ENCODE peak calls at places on chromosomes 3 and 15, in five cellular contexts. E is astrocyte, Q is ovary, O is kidney, T is tibial artery. C is an unnamed sample. For H3K9me3, the result is how much of the 10 kb centered on the place peaks cover.

GRCh38 chr15:43872416-43873020 is 45.7 kb downstream of the WDR76 start:
- DNase-seq in E (peak), Q (peak), O (no peak), T (no peak), C (no peak)

GRCh38 chr3:126394179-126394976 is at the start of gene CFAP100:
- DNase-seq in E (peak), Q (peak), O (no peak), T (peak), C (no peak)

GRCh38 chr3:86995537-86995936 is 4.6 kb upstream of the VGLL3 start:
- DNase-seq in E (peak), Q (no peak), O (no peak), T (no peak), C (no peak)

GRCh38 chr15:71567173-71567572 is 243.2 kb upstream of the NR2E3 start:
- DNase-seq in E (no peak), Q (no peak), O (no peak), T (no peak), C (no peak)

GRCh38 chr3:16802382-16802781 is 82.4 kb upstream of the PLCL2 start:
- DNase-seq in E (no peak), Q (no peak), O (no peak), T (no peak), C (no peak)

GRCh38 chr3:111299070-111299672 is 227.6 kb downstream of the NECTIN3 start:
- DNase-seq in E (peak), Q (no peak), O (no peak), T (no peak), C (no peak)

GRCh38 chr3:179608931-179609720 is 4.5 kb downstream of the NDUFB5 start:
- DNase-seq in E (no peak), Q (no peak), O (no peak), T (no peak), C (no peak)

GRCh38 chr3:138915503-138916498 is 31.1 kb downstream of the FOXL2 start:
- DNase-seq in E (peak), Q (peak), O (peak), T (peak), C (peak)

GRCh38 chr3:73964818-73965217 is 340.1 kb upstream of the PDZRN3 start:
- DNase-seq in E (no peak), Q (no peak), O (no peak), T (no peak), C (no peak)

GRCh38 chr15:70062321-70062956 is 35.3 kb downstream of the TLE3 start:
- DNase-seq in E (peak), Q (peak), O (peak), T (peak), C (peak)

GRCh38 chr15:81097893-81098280 is 36.2 kb upstream of the CFAP161 start:
- DNase-seq in E (no peak), Q (no peak), O (no peak), T (no peak), C (no peak)

GRCh38 chr15:25057574-25057973 is 102.8 kb downstream of the SNRPN start:
- DNase-seq in E (no peak), Q (no peak), O (no peak), T (peak), C (peak)
- H3K9me3 ChIP-seq in E (half or more), Q (half or more), O (half or more), T (under half), C (half or more)

GRCh38 chr3:152390647-152391046 is 121.9 kb downstream of the MBNL1 start:
- DNase-seq in E (no peak), Q (no peak), O (no peak), T (no peak), C (no peak)
- H3K9me3 ChIP-seq in E (under half), Q (under half), O (under half), T (under half), C (under half)

GRCh38 chr3:43013743-43014155 is 34.6 kb downstream of the GASK1A start:
- DNase-seq in E (no peak), Q (no peak), O (no peak), T (no peak), C (no peak)
- H3K9me3 ChIP-seq in E (under half), Q (under half), O (under half), T (under half), C (under half)

GRCh38 chr3:119279844-119280243 is 14.3 kb upstream of the ARHGAP31 start:
- DNase-seq in E (no peak), Q (no peak), O (no peak), T (no peak), C (no peak)
- H3K9me3 ChIP-seq in E (under half), Q (under half), O (under half), T (under half), C (under half)

DNA sequence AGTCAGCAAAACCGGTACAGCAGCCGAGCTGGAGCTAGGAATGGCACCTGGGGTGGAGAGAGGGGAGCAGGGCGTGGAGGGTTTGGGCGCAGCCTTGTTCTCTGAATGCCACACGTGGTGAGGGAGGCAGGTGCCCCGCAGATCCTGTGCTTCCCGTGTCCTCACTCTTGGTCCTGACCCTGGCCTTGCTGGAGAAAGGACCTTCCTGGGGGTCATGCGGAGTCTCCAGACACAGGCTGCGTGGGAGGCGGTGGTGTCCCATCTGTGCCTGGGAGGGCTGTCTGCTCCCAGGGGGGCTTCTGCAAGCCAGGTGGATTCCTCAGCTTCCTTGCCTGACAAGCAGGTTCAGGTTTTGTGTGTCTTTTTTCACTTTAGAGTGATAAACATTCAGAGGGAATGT is 244.7 kb upstream of the LYSMD4 start:
- DNase-seq in E (no peak), Q (no peak), O (peak), T (no peak), C (no peak)
- H3K9me3 ChIP-seq in E (under half), Q (under half), O (under half), T (under half), C (under half)

DNA sequence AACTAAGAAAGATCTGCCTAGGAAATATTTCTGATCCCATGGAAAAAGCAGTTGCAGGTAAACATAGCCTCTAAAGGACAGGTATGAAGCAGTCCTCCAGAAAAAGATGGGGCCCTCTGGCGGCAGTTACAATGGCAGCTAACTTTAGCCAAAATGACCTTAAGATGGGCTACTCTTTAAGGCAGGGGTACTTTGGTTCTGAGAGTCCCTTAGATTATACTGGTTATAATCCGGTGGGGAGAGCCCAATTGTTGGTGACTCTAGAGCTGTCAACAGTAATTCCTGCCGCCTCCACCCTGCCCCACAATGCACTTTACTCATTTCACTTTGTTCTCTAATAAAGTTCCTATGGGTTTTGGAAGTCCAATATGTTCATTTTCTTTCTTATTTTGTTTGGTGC is 412.8 kb upstream of the WNT5A start:
- DNase-seq in E (no peak), Q (no peak), O (no peak), T (no peak), C (no peak)
- H3K9me3 ChIP-seq in E (under half), Q (under half), O (under half), T (under half), C (under half)

DNA sequence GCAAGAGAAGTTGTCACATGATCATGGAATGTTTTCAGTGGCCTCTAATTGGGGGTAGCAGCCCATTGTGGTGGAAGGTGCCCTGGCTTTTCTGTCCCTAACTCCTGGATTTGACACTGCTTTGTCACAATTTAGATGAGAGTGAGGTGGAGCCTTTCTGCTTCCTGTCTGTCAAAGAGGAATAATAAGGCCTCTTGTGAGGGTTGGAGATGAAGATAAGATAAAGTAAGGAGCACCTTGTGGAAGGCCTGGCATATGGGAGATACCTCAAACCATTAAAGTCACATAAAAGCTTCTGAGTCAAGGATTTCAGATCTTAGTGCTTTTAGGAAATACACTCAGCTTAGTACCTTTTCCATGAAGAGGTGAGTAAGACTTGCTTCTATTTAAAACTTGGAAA is 172.6 kb upstream of the FAM3D start:
- DNase-seq in E (no peak), Q (no peak), O (no peak), T (no peak), C (no peak)
- H3K9me3 ChIP-seq in E (under half), Q (under half), O (under half), T (under half), C (under half)

GRCh38 chr3:44764248-44764647 is 2.7 kb downstream of the KIF15 start:
- DNase-seq in E (no peak), Q (no peak), O (no peak), T (no peak), C (no peak)

GRCh38 chr3:44761347-44762169 is at the start of the genes KIAA1143 and KIF15:
- DNase-seq in E (peak), Q (peak), O (peak), T (peak), C (peak)

GRCh38 chr3:44762690-44763089 is 1.1 kb downstream of the KIF15 start:
- DNase-seq in E (no peak), Q (no peak), O (no peak), T (no peak), C (no peak)

DNA sequence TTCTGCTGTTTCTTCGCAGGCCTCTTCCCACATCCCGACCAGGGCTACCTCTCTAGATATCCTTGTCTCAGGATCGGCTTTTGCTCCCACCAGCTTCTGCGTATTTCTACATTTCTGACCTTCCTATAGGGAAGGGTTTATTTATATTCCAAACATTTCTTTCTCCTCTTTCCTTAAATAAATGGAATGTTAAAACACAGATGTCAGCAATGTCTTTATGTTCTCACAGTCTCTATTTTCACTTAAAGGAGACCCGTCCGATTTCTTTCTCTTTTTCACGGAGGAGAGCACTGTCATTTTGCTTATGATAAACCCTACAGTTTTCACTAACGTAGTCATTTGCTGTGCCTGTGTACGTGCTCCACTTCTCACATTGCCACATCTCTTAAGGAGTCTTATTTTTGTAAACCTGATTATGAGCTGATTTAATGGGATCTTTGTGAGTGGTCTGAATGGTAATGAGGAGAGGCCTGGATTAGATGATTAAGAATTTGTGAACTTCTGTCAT is 630 bp downstream of the KIF15 start:
- DNase-seq in E (peak), Q (no peak), O (no peak), T (no peak), C (no peak)
- H3K9me3 ChIP-seq in E (under half), Q (under half), O (under half), T (under half), C (under half)

GRCh38 chr15:27771892-27772291 is 327.2 kb downstream of the OCA2 start:
- DNase-seq in E (no peak), Q (no peak), O (no peak), T (no peak), C (no peak)

GRCh38 chr15:27770769-27771554 is 328.2 kb downstream of the OCA2 start:
- DNase-seq in E (no peak), Q (no peak), O (no peak), T (no peak), C (no peak)

GRCh38 chr15:27774638-27775037 is 324.5 kb downstream of the OCA2 start:
- DNase-seq in E (no peak), Q (no peak), O (no peak), T (no peak), C (no peak)

GRCh38 chr15:27774191-27774590 is 324.9 kb downstream of the OCA2 start:
- DNase-seq in E (no peak), Q (no peak), O (no peak), T (no peak), C (no peak)

DNA sequence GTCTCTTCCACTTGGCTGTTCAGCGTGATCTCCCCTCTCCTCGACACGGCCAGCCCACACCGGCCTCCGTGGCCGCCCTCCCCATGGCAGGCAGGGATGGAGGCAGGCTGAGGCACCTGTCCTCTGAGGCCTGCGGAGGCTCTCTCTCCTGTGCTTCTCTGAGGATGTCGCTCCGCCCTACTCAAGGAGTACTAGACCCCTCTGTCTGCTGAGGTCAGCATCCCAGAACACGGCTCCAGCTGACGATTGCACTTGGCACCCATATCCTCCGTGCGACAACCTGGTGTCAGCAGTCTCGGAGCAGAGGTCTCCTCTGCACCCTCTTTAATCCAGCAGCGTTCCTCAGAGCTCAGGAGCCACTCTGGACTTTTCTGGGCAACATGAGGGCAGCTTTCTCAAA is 322.6 kb downstream of the OCA2 start:
- DNase-seq in E (no peak), Q (no peak), O (no peak), T (no peak), C (no peak)
- H3K9me3 ChIP-seq in E (under half), Q (under half), O (under half), T (under half), C (under half)

GRCh38 chr15:24962880-24963279 is 8.1 kb downstream of the SNRPN start:
- DNase-seq in E (no peak), Q (no peak), O (no peak), T (no peak), C (no peak)
- H3K9me3 ChIP-seq in E (under half), Q (under half), O (under half), T (under half), C (under half)